ENCODE peak calls at places on chromosomes 7 and 10, in seven cellular contexts. W is MV-4-11, Q is HEK293T, Y is GF-D8, T is NCI-H748 treated with DMSO at 0.1 percent for 48 hours, B is mucosa of descending colon, V is Daoy. O is an unnamed sample.

GRCh38 chr7:134594877-134595276 is 46.0 kb downstream of the AKR1B15 start:
- DNase-seq in W (no peak), Q (no peak), Y (no peak), T (no peak), B (no peak), V (no peak), O (no peak)

GRCh38 chr7:128352138-128352537 is 8.4 kb upstream of the RBM28 start:
- DNase-seq in W (no peak), Q (no peak), Y (no peak), T (no peak), B (peak), V (peak), O (no peak)

GRCh38 chr7:14542624-14543023 is 359.9 kb downstream of the DGKB start:
- DNase-seq in W (no peak), Q (no peak), Y (no peak), T (no peak), B (no peak), V (no peak), O (no peak)

GRCh38 chr10:125087191-125087896 is 73.0 kb downstream of the CTBP2 start:
- DNase-seq in W (no peak), Q (no peak), Y (no peak), T (no peak), B (no peak), V (no peak), O (no peak)

GRCh38 chr7:127347567-127348246 is 44.8 kb downstream of the ZNF800 start:
- DNase-seq in W (peak), Q (peak), Y (peak), T (peak), B (peak), V (peak), O (peak)

GRCh38 chr7:137774793-137775201 is 72.0 kb downstream of the DGKI start:
- DNase-seq in W (no peak), Q (no peak), Y (no peak), T (no peak), B (no peak), V (peak), O (no peak)

GRCh38 chr7:77460057-77460486 is 43.9 kb upstream of the GSAP start:
- DNase-seq in W (no peak), Q (no peak), Y (no peak), T (no peak), B (no peak), V (no peak), O (peak)

GRCh38 chr10:29772403-29772802 is 137.6 kb upstream of the SVIL start:
- DNase-seq in W (no peak), Q (no peak), Y (no peak), T (no peak), B (no peak), V (no peak), O (peak)

GRCh38 chr10:30390207-30390606 is 41.1 kb upstream of the MTPAP start:
- DNase-seq in W (no peak), Q (no peak), Y (no peak), T (no peak), B (no peak), V (no peak), O (no peak)

GRCh38 chr10:46216836-46217748 is 69.7 kb upstream of the ANTXRL start:
- DNase-seq in W (peak), Q (no peak), Y (peak), T (no peak), B (no peak), V (peak), O (peak)

GRCh38 chr7:35701287-35701686 is 6.4 kb upstream of the HERPUD2 start:
- DNase-seq in W (peak), Q (no peak), Y (no peak), T (no peak), B (no peak), V (no peak), O (no peak)

GRCh38 chr7:106561151-106561550 is 99.8 kb downstream of the CCDC71L start:
- DNase-seq in W (no peak), Q (no peak), Y (no peak), T (no peak), B (no peak), V (no peak), O (no peak)

GRCh38 chr10:73759512-73760115 is 15.4 kb downstream of the SEC24C start:
- DNase-seq in W (no peak), Q (no peak), Y (no peak), T (peak), B (no peak), V (no peak), O (no peak)

GRCh38 chr10:2358586-2358985 is 621.3 kb upstream of the ADARB2 start:
- DNase-seq in W (no peak), Q (no peak), Y (no peak), T (no peak), B (no peak), V (no peak), O (no peak)

GRCh38 chr10:65142641-65143435 is 1621.6 kb downstream of the REEP3 start:
- DNase-seq in W (no peak), Q (no peak), Y (no peak), T (no peak), B (no peak), V (no peak), O (no peak)

GRCh38 chr7:51152801-51153200 is 163.8 kb downstream of the COBL start:
- DNase-seq in W (no peak), Q (no peak), Y (no peak), T (no peak), B (no peak), V (no peak), O (no peak)